ENCODE peak calls at places on chromosomes 1 and 21, in four cellular contexts. One of them, this sample, is unnamed.

GRCh38 chr21:32463889-32464300 is 51.4 kb downstream of the EVA1C start:
- DNase-seq in mesothelial cell of epicardium: no peak
- DNase-seq in left ventricle myocardium inferior: no peak
- DNase-seq in fibroblast of mammary gland: peak
- DNase-seq in this sample: no peak

GRCh38 chr1:2312589-2313301 is 78.6 kb downstream of the MORN1 start:
- DNase-seq in left ventricle myocardium inferior: no peak
- DNase-seq in mesothelial cell of epicardium: no peak
- DNase-seq in fibroblast of mammary gland: no peak
- DNase-seq in this sample: no peak

GRCh38 chr1:218886472-218886871 is 287.2 kb upstream of the LYPLAL1 start:
- DNase-seq in mesothelial cell of epicardium: no peak
- DNase-seq in fibroblast of mammary gland: peak
- DNase-seq in left ventricle myocardium inferior: peak
- DNase-seq in this sample: no peak

GRCh38 chr21:36877741-36878140 is 88.7 kb downstream of the HLCS start:
- DNase-seq in fibroblast of mammary gland: no peak
- DNase-seq in left ventricle myocardium inferior: no peak
- DNase-seq in mesothelial cell of epicardium: no peak
- DNase-seq in this sample: no peak

GRCh38 chr1:241817331-241817792 is 30.6 kb upstream of the EXO1 start:
- DNase-seq in fibroblast of mammary gland: peak
- DNase-seq in left ventricle myocardium inferior: no peak
- DNase-seq in mesothelial cell of epicardium: no peak
- DNase-seq in this sample: no peak

GRCh38 chr1:240947438-240948224 is 335.7 kb upstream of the GREM2 start:
- DNase-seq in left ventricle myocardium inferior: no peak
- DNase-seq in mesothelial cell of epicardium: no peak
- DNase-seq in fibroblast of mammary gland: no peak
- DNase-seq in this sample: no peak

GRCh38 chr1:28110555-28110954 is 22.1 kb upstream of the EYA3 start:
- DNase-seq in left ventricle myocardium inferior: no peak
- DNase-seq in fibroblast of mammary gland: peak
- DNase-seq in mesothelial cell of epicardium: no peak
- DNase-seq in this sample: no peak

GRCh38 chr21:43290529-43291346 is 121.9 kb downstream of the CRYAA start:
- DNase-seq in fibroblast of mammary gland: no peak
- DNase-seq in left ventricle myocardium inferior: peak
- DNase-seq in mesothelial cell of epicardium: no peak
- DNase-seq in this sample: no peak

GRCh38 chr21:41712730-41713129 is 54.1 kb downstream of the RIPK4 start:
- DNase-seq in fibroblast of mammary gland: no peak
- DNase-seq in mesothelial cell of epicardium: no peak
- DNase-seq in left ventricle myocardium inferior: no peak
- DNase-seq in this sample: no peak

GRCh38 chr1:183147735-183148134 is 38.3 kb upstream of the LAMC2 start:
- DNase-seq in left ventricle myocardium inferior: no peak
- DNase-seq in mesothelial cell of epicardium: no peak
- DNase-seq in fibroblast of mammary gland: no peak
- DNase-seq in this sample: no peak

GRCh38 chr1:27883536-27884181 is 11.3 kb downstream of the THEMIS2 start:
- DNase-seq in mesothelial cell of epicardium: no peak
- DNase-seq in fibroblast of mammary gland: no peak
- DNase-seq in left ventricle myocardium inferior: no peak
- DNase-seq in this sample: no peak

GRCh38 chr1:166975361-166976129 is at the start of gene ILDR2:
- DNase-seq in fibroblast of mammary gland: peak
- DNase-seq in left ventricle myocardium inferior: peak
- DNase-seq in mesothelial cell of epicardium: peak
- DNase-seq in this sample: no peak

GRCh38 chr1:91555821-91556531 is 55.3 kb downstream of the CDC7 start:
- DNase-seq in fibroblast of mammary gland: peak
- DNase-seq in left ventricle myocardium inferior: no peak
- DNase-seq in mesothelial cell of epicardium: no peak
- DNase-seq in this sample: no peak

GRCh38 chr1:40766560-40766959 is 17.0 kb upstream of the KCNQ4 start:
- DNase-seq in mesothelial cell of epicardium: no peak
- DNase-seq in left ventricle myocardium inferior: no peak
- DNase-seq in fibroblast of mammary gland: no peak
- DNase-seq in this sample: no peak

GRCh38 chr1:240122639-240123604 is 31.2 kb downstream of the FMN2 start:
- DNase-seq in mesothelial cell of epicardium: no peak
- DNase-seq in left ventricle myocardium inferior: no peak
- DNase-seq in fibroblast of mammary gland: no peak
- DNase-seq in this sample: no peak

GRCh38 chr21:25385912-25386474 is 221.3 kb downstream of the MRPL39 start:
- DNase-seq in left ventricle myocardium inferior: no peak
- DNase-seq in mesothelial cell of epicardium: no peak
- DNase-seq in fibroblast of mammary gland: peak
- DNase-seq in this sample: peak

GRCh38 chr21:45056505-45056904 is 17.9 kb upstream of the ADARB1 start:
- DNase-seq in mesothelial cell of epicardium: no peak
- DNase-seq in left ventricle myocardium inferior: no peak
- DNase-seq in fibroblast of mammary gland: no peak
- DNase-seq in this sample: no peak

GRCh38 chr1:175319112-175319911 is 126.7 kb upstream of the KIAA0040 start:
- DNase-seq in mesothelial cell of epicardium: peak
- DNase-seq in fibroblast of mammary gland: peak
- DNase-seq in left ventricle myocardium inferior: peak
- DNase-seq in this sample: peak

GRCh38 chr1:22284906-22285544 is 142.1 kb upstream of the WNT4 start:
- DNase-seq in fibroblast of mammary gland: no peak
- DNase-seq in mesothelial cell of epicardium: no peak
- DNase-seq in left ventricle myocardium inferior: no peak
- DNase-seq in this sample: no peak

GRCh38 chr1:219417610-219418009 is 195.3 kb downstream of the ZC3H11B start:
- DNase-seq in mesothelial cell of epicardium: no peak
- DNase-seq in left ventricle myocardium inferior: no peak
- DNase-seq in fibroblast of mammary gland: no peak
- DNase-seq in this sample: no peak

GRCh38 chr1:3590145-3590768 is 21.1 kb downstream of the MEGF6 start:
- DNase-seq in fibroblast of mammary gland: no peak
- DNase-seq in mesothelial cell of epicardium: no peak
- DNase-seq in left ventricle myocardium inferior: no peak
- DNase-seq in this sample: no peak

GRCh38 chr1:236052227-236052993 is 12.5 kb downstream of the NID1 start:
- DNase-seq in left ventricle myocardium inferior: no peak
- DNase-seq in fibroblast of mammary gland: no peak
- DNase-seq in mesothelial cell of epicardium: no peak
- DNase-seq in this sample: no peak

GRCh38 chr1:115089443-115090340 is at the start of gene TSPAN2:
- DNase-seq in left ventricle myocardium inferior: peak
- DNase-seq in mesothelial cell of epicardium: peak
- DNase-seq in fibroblast of mammary gland: peak
- DNase-seq in this sample: no peak

GRCh38 chr1:165639821-165640623 is 9.0 kb downstream of the MGST3 start:
- DNase-seq in fibroblast of mammary gland: peak
- DNase-seq in left ventricle myocardium inferior: no peak
- DNase-seq in mesothelial cell of epicardium: no peak
- DNase-seq in this sample: no peak

GRCh38 chr1:239337776-239338435 is 48.5 kb upstream of the CHRM3 start:
- DNase-seq in mesothelial cell of epicardium: no peak
- DNase-seq in fibroblast of mammary gland: no peak
- DNase-seq in left ventricle myocardium inferior: no peak
- DNase-seq in this sample: no peak

GRCh38 chr1:207077470-207078377 is 10.9 kb upstream of the C4BPB start:
- DNase-seq in mesothelial cell of epicardium: no peak
- DNase-seq in fibroblast of mammary gland: peak
- DNase-seq in left ventricle myocardium inferior: no peak
- DNase-seq in this sample: peak

GRCh38 chr21:31184462-31184861 is 146.2 kb upstream of the KRTAP19-8 start:
- DNase-seq in left ventricle myocardium inferior: no peak
- DNase-seq in fibroblast of mammary gland: no peak
- DNase-seq in mesothelial cell of epicardium: no peak
- DNase-seq in this sample: no peak

GRCh38 chr1:17521946-17522612 is 17.4 kb upstream of the ARHGEF10L start:
- DNase-seq in left ventricle myocardium inferior: no peak
- DNase-seq in mesothelial cell of epicardium: no peak
- DNase-seq in fibroblast of mammary gland: no peak
- DNase-seq in this sample: no peak

GRCh38 chr1:209404577-209404976 is 178.9 kb upstream of the CAMK1G start:
- DNase-seq in mesothelial cell of epicardium: no peak
- DNase-seq in left ventricle myocardium inferior: no peak
- DNase-seq in fibroblast of mammary gland: no peak
- DNase-seq in this sample: no peak

GRCh38 chr1:9706178-9706577 is 54.6 kb downstream of the PIK3CD start:
- DNase-seq in left ventricle myocardium inferior: no peak
- DNase-seq in mesothelial cell of epicardium: no peak
- DNase-seq in fibroblast of mammary gland: no peak
- DNase-seq in this sample: no peak

GRCh38 chr1:9703165-9703509 is 51.6 kb downstream of the PIK3CD start:
- DNase-seq in left ventricle myocardium inferior: no peak
- DNase-seq in mesothelial cell of epicardium: no peak
- DNase-seq in fibroblast of mammary gland: no peak
- DNase-seq in this sample: no peak

GRCh38 chr1:9703681-9704080 is 52.1 kb downstream of the PIK3CD start:
- DNase-seq in mesothelial cell of epicardium: no peak
- DNase-seq in fibroblast of mammary gland: no peak
- DNase-seq in left ventricle myocardium inferior: no peak
- DNase-seq in this sample: no peak

GRCh38 chr1:9701661-9702060 is 50.1 kb downstream of the PIK3CD start:
- DNase-seq in left ventricle myocardium inferior: no peak
- DNase-seq in mesothelial cell of epicardium: no peak
- DNase-seq in fibroblast of mammary gland: no peak
- DNase-seq in this sample: no peak

GRCh38 chr1:9705337-9706098 is 54.0 kb downstream of the PIK3CD start:
- DNase-seq in left ventricle myocardium inferior: no peak
- DNase-seq in fibroblast of mammary gland: peak
- DNase-seq in mesothelial cell of epicardium: no peak
- DNase-seq in this sample: peak
- TF ChIP-seq CTCF in left ventricle myocardium inferior: no peak
- TF ChIP-seq CTCF in fibroblast of mammary gland: no peak
- TF ChIP-seq CTCF in mesothelial cell of epicardium: no peak
- TF ChIP-seq CTCF in this sample: no peak

DNA sequence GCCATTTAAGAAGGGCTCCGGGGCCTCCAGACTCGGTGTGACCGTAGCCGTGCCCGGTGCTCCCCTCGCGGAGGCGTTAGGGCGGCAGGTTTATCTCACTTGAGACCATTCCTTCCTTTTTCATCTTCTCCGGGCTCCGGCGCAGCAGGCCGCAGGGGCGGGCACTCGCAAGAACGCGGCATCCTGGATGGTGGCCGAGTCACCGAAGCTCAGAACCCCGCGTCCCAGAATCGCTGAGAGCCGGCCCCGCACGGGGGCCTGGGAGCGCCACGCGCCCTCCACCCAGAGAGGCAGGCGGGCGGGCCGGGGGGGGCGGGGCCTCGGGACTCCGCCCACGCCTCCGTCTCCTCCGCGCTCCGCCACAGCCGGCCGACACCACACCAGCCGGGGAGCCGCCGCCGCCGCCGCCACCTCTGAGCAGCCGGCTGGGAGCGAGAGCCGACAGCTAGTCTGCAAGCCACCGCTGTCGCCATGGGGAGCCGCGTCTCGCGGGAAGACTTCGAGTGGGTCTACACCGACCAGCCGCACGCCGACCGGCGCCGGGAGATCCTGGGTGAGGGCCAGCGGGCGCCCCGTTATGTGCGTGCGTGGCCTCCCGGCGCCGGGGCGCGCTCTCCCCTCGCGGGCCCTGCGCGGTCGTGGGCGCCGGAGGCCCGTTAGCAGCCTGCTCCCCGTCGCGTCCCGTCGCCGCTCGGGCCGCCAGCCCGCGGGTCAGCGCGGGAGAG is at the start of gene DEGS1:
- DNase-seq in fibroblast of mammary gland: peak
- DNase-seq in left ventricle myocardium inferior: peak
- DNase-seq in mesothelial cell of epicardium: peak
- DNase-seq in this sample: no peak
- TF ChIP-seq CTCF in fibroblast of mammary gland: no peak
- TF ChIP-seq CTCF in left ventricle myocardium inferior: no peak
- TF ChIP-seq CTCF in mesothelial cell of epicardium: no peak
- TF ChIP-seq CTCF in this sample: no peak

GRCh38 chr1:156773607-156774006 is 6.3 kb downstream of the PRCC start:
- DNase-seq in mesothelial cell of epicardium: no peak
- DNase-seq in left ventricle myocardium inferior: no peak
- DNase-seq in fibroblast of mammary gland: no peak
- DNase-seq in this sample: no peak
- TF ChIP-seq CTCF in mesothelial cell of epicardium: no peak
- TF ChIP-seq CTCF in left ventricle myocardium inferior: no peak
- TF ChIP-seq CTCF in fibroblast of mammary gland: peak
- TF ChIP-seq CTCF in this sample: peak

DNA sequence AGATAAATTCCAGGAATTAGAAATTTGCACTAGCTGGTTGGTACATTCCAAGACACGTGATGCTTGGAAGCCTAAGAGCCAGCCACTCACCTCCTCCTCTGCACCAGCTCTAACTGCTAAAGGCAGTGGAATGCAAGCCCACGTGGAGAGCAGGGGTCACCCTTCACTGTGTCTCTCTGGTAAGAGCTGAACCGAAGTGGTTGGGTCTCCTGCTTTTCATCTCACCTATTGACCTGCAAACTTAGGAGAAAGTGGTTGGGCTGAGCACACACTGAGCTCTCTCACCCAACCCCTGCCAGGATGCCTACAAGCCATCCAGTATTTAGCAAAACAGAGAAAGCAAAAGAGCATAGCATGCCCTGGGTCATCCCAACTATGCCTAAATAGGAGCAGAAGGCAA is 19.3 kb downstream of the HAO2 start:
- DNase-seq in left ventricle myocardium inferior: no peak
- DNase-seq in fibroblast of mammary gland: no peak
- DNase-seq in mesothelial cell of epicardium: no peak
- DNase-seq in this sample: no peak
- TF ChIP-seq CTCF in left ventricle myocardium inferior: no peak
- TF ChIP-seq CTCF in fibroblast of mammary gland: no peak
- TF ChIP-seq CTCF in mesothelial cell of epicardium: no peak
- TF ChIP-seq CTCF in this sample: no peak

GRCh38 chr1:33099290-33100118 is 18.6 kb downstream of the AZIN2 start:
- DNase-seq in left ventricle myocardium inferior: no peak
- DNase-seq in mesothelial cell of epicardium: no peak
- DNase-seq in fibroblast of mammary gland: peak
- DNase-seq in this sample: peak
- TF ChIP-seq CTCF in left ventricle myocardium inferior: no peak
- TF ChIP-seq CTCF in mesothelial cell of epicardium: peak
- TF ChIP-seq CTCF in fibroblast of mammary gland: peak
- TF ChIP-seq CTCF in this sample: peak

GRCh38 chr1:181191494-181192040 is 103.1 kb downstream of the IER5 start:
- DNase-seq in fibroblast of mammary gland: no peak
- DNase-seq in mesothelial cell of epicardium: no peak
- DNase-seq in left ventricle myocardium inferior: no peak
- DNase-seq in this sample: no peak

GRCh38 chr1:181189245-181189644 is 100.7 kb downstream of the IER5 start:
- DNase-seq in fibroblast of mammary gland: no peak
- DNase-seq in mesothelial cell of epicardium: no peak
- DNase-seq in left ventricle myocardium inferior: no peak
- DNase-seq in this sample: no peak

GRCh38 chr1:181189691-181190361 is 101.3 kb downstream of the IER5 start:
- DNase-seq in fibroblast of mammary gland: peak
- DNase-seq in mesothelial cell of epicardium: peak
- DNase-seq in left ventricle myocardium inferior: peak
- DNase-seq in this sample: no peak

GRCh38 chr1:181192277-181192676 is 103.8 kb downstream of the IER5 start:
- DNase-seq in mesothelial cell of epicardium: no peak
- DNase-seq in fibroblast of mammary gland: no peak
- DNase-seq in left ventricle myocardium inferior: no peak
- DNase-seq in this sample: no peak

GRCh38 chr1:181190362-181191035 is 102.0 kb downstream of the IER5 start:
- DNase-seq in fibroblast of mammary gland: no peak
- DNase-seq in mesothelial cell of epicardium: no peak
- DNase-seq in left ventricle myocardium inferior: no peak
- DNase-seq in this sample: no peak
- TF ChIP-seq CTCF in fibroblast of mammary gland: no peak
- TF ChIP-seq CTCF in mesothelial cell of epicardium: no peak
- TF ChIP-seq CTCF in left ventricle myocardium inferior: no peak
- TF ChIP-seq CTCF in this sample: peak

This sample was measured in epithelial cell of proximal tubule.